ENCODE peak calls at places on chromosomes 16 and 17, in four cellular contexts. Q is lung, E is H1, H is cardiac muscle cell. S is an unnamed sample.

GRCh38 chr17:13329421-13329820 is 272.3 kb downstream of the HS3ST3A1 start:
- DNase-seq in Q (no peak), E (no peak), H (no peak), S (no peak)

GRCh38 chr16:8070501-8070900 is 519.8 kb downstream of the TMEM114 start:
- DNase-seq in Q (no peak), E (no peak), H (no peak), S (no peak)

GRCh38 chr16:68993421-68993820 is 112.0 kb upstream of the HAS3 start:
- DNase-seq in Q (no peak), E (no peak), H (no peak), S (no peak)

GRCh38 chr16:81617021-81617346 is 162.1 kb upstream of the PLCG2 start:
- DNase-seq in Q (no peak), E (no peak), H (no peak), S (no peak)

GRCh38 chr17:77741109-77741508 is 217.4 kb upstream of the TNRC6C start:
- DNase-seq in Q (no peak), E (peak; percentile 87), H (no peak), S (no peak)

GRCh38 chr16:12559714-12560113 is 244.0 kb downstream of the CPPED1 start:
- DNase-seq in Q (no peak), E (no peak), H (no peak), S (no peak)

GRCh38 chr16:6558133-6558532 is 774.5 kb upstream of the RBFOX1 start:
- DNase-seq in Q (no peak), E (peak; percentile 51), H (no peak), S (no peak)

GRCh38 chr17:62566996-62567578 is 60.4 kb upstream of the MRC2 start:
- DNase-seq in Q (no peak), E (no peak), H (no peak), S (no peak)

GRCh38 chr17:46730679-46731078 is 87.8 kb downstream of the WNT3 start:
- DNase-seq in Q (no peak), E (no peak), H (no peak), S (no peak)

GRCh38 chr17:76384222-76384986 is at the start of gene SPHK1:
- DNase-seq in Q (peak; percentile 63), E (peak; percentile 83), H (peak; percentile 87), S (no peak)

GRCh38 chr17:63041722-63042121 is 75.7 kb downstream of the TANC2 start:
- DNase-seq in Q (no peak), E (no peak), H (no peak), S (no peak)

GRCh38 chr16:23877107-23878070 is 41.6 kb downstream of the PRKCB start:
- DNase-seq in Q (no peak), E (no peak), H (no peak), S (no peak)

GRCh38 chr17:74276051-74276476 is 2.0 kb downstream of the DNAI2 start:
- DNase-seq in Q (no peak), E (no peak), H (no peak), S (no peak)

GRCh38 chr17:17606416-17607000 is 15.0 kb upstream of the PEMT start:
- DNase-seq in Q (no peak), E (no peak), H (peak; percentile 39), S (no peak)

GRCh38 chr16:1331712-1332617 is 1.5 kb upstream of the BAIAP3 start:
- DNase-seq in Q (peak; percentile 66), E (peak; percentile 91), H (no peak), S (peak; percentile 94)

GRCh38 chr17:28960256-28961106 is 9.2 kb upstream of the PHF12 start:
- DNase-seq in Q (no peak), E (no peak), H (no peak), S (no peak)

GRCh38 chr16:75456971-75457370 is 7.5 kb downstream of the TMEM170A start:
- DNase-seq in Q (no peak), E (no peak), H (no peak), S (no peak)
- H3K27ac ChIP-seq in Q (no peak overlapping the region), E (no peak overlapping the region), H (peak overlapping the region; percentile 19), S (no peak overlapping the region)

DNA sequence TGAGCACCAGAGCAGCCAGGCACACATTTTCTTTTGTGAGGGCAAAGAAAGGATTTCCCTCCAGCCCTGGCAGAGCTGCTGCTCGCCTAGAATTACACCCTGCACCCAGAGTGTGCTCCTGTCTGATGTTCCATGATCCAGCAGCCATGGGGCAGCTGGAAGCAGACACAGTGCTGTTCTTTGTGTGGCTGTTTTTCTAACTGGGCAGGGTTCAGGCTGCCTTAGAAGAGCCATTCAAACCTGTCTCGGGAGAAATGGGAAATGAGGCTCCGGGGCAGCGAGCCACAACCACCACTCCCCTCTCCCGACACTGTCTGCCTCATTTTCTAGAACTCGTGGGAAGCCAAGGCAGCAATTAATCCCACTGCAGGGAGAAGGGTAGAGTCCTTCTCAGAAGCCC is 28.9 kb downstream of the LITAF start:
- DNase-seq in Q (no peak), E (no peak), H (no peak), S (no peak)
- H3K27ac ChIP-seq in Q (no peak overlapping the region), E (no peak overlapping the region), H (no peak overlapping the region), S (no peak overlapping the region)

GRCh38 chr16:15990902-15991301 is 41.5 kb downstream of the ABCC1 start:
- DNase-seq in Q (no peak), E (no peak), H (no peak), S (no peak)
- H3K27ac ChIP-seq in Q (no peak overlapping the region), E (no peak overlapping the region), H (no peak overlapping the region), S (no peak overlapping the region)

GRCh38 chr16:84973226-84973625 is 38.1 kb downstream of the ZDHHC7 start:
- DNase-seq in Q (no peak), E (no peak), H (no peak), S (no peak)
- H3K27ac ChIP-seq in Q (peak overlapping the region; percentile 69), E (no peak overlapping the region), H (peak overlapping the region; percentile 36), S (no peak overlapping the region)

GRCh38 chr17:81341347-81342061 is 46.4 kb upstream of the SLC38A10 start:
- DNase-seq in Q (no peak), E (peak; percentile 74), H (peak; percentile 50), S (no peak)
- H3K27ac ChIP-seq in Q (peak overlapping the region; percentile 84), E (no peak overlapping the region), H (peak overlapping the region; percentile 93), S (no peak overlapping the region)

GRCh38 chr16:4094138-4094773 is 22.0 kb downstream of the ADCY9 start:
- DNase-seq in Q (no peak), E (no peak), H (no peak), S (no peak)
- H3K27ac ChIP-seq in Q (peak overlapping the region; percentile 90), E (no peak overlapping the region), H (peak overlapping the region; percentile 59), S (no peak overlapping the region)

GRCh38 chr17:1006054-1006453 is 9.1 kb downstream of the TIMM22 start:
- DNase-seq in Q (no peak), E (no peak), H (no peak), S (no peak)
- H3K27ac ChIP-seq in Q (peak overlapping the region; percentile 67), E (no peak overlapping the region), H (peak overlapping the region; percentile 23), S (no peak overlapping the region)

GRCh38 chr16:11253009-11253994 is 2.7 kb downstream of the SOCS1 start:
- DNase-seq in Q (no peak), E (no peak), H (no peak), S (no peak)
- H3K27ac ChIP-seq in Q (no peak overlapping the region), E (no peak overlapping the region), H (no peak overlapping the region), S (no peak overlapping the region)

GRCh38 chr16:86515780-86516617 is 5.7 kb downstream of the FOXF1 start:
- DNase-seq in Q (no peak), E (no peak), H (peak; percentile 62), S (no peak)
- H3K27ac ChIP-seq in Q (no peak overlapping the region), E (no peak overlapping the region), H (no peak overlapping the region), S (no peak overlapping the region)

GRCh38 chr16:86304868-86305267 is 205.5 kb upstream of the FOXF1 start:
- DNase-seq in Q (no peak), E (no peak), H (no peak), S (no peak)
- H3K27ac ChIP-seq in Q (no peak overlapping the region), E (no peak overlapping the region), H (no peak overlapping the region), S (no peak overlapping the region)

S was measured in iPS DF 6.9.